ENCODE peak calls at places on chromosomes 1 and 21, in six cellular contexts. B is neural crest cell; M is activated CD8-positive, alpha-beta T cell treated with anti-CD3 and anti-CD28 coated beads for 36 hours; C is D341Med; V is globus pallidus; W is LoVo. P is an unnamed sample.

GRCh38 chr1:9306006-9306405 is 13.3 kb downstream of the SPSB1 start:
- DNase-seq in B (no peak), M (no peak), C (no peak), V (no peak), W (no peak), P (no peak)

GRCh38 chr1:19407494-19408096 is 77.7 kb downstream of the CAPZB start:
- DNase-seq in B (no peak), M (no peak), C (no peak), V (no peak), W (no peak), P (no peak)

GRCh38 chr21:39451332-39452206 is at the start of gene SH3BGR:
- DNase-seq in B (no peak), M (no peak), C (no peak), V (peak), W (no peak), P (no peak)

GRCh38 chr1:116097600-116097999 is 13.6 kb upstream of the MAB21L3 start:
- DNase-seq in B (no peak), M (no peak), C (no peak), V (no peak), W (no peak), P (no peak)

GRCh38 chr1:237258871-237259270 is 216.9 kb downstream of the RYR2 start:
- DNase-seq in B (no peak), M (no peak), C (no peak), V (no peak), W (no peak), P (no peak)

GRCh38 chr1:13550663-13551062 is 33.0 kb upstream of the PDPN start:
- DNase-seq in B (no peak), M (no peak), C (no peak), V (no peak), W (no peak), P (no peak)

GRCh38 chr1:8687053-8687452 is 130.4 kb downstream of the RERE start:
- DNase-seq in B (no peak), M (no peak), C (peak), V (no peak), W (no peak), P (no peak)

GRCh38 chr1:244254467-244254866 is 197.2 kb downstream of the ADSS2 start:
- DNase-seq in B (no peak), M (no peak), C (no peak), V (peak), W (no peak), P (no peak)

GRCh38 chr1:38178236-38178635 is 131.6 kb upstream of the POU3F1 start:
- DNase-seq in B (no peak), M (no peak), C (no peak), V (no peak), W (no peak), P (no peak)

GRCh38 chr1:43545686-43546387 is 15.2 kb downstream of the PTPRF start:
- DNase-seq in B (peak), M (no peak), C (peak), V (peak), W (no peak), P (no peak)

GRCh38 chr21:44709426-44710293 is 1.7 kb downstream of the TSPEAR start:
- DNase-seq in B (no peak), M (peak), C (peak), V (no peak), W (no peak), P (peak)

GRCh38 chr21:31873275-31873695 is 465 bp downstream of the HUNK start:
- DNase-seq in B (peak), M (peak), C (peak), V (no peak), W (no peak), P (no peak)

GRCh38 chr1:245877976-245878375 is 629.1 kb downstream of the SMYD3 start:
- DNase-seq in B (no peak), M (no peak), C (no peak), V (no peak), W (no peak), P (no peak)

GRCh38 chr1:230120949-230121381 is 53.9 kb downstream of the GALNT2 start:
- DNase-seq in B (peak), M (peak), C (peak), V (no peak), W (peak), P (no peak)

GRCh38 chr1:228913649-228914048 is 178.4 kb downstream of the RHOU start:
- DNase-seq in B (peak), M (no peak), C (peak), V (peak), W (no peak), P (no peak)

GRCh38 chr21:45590246-45590725 is 48.0 kb upstream of the SLC19A1 start:
- DNase-seq in B (peak), M (peak), C (peak), V (no peak), W (no peak), P (peak)

GRCh38 chr21:38267991-38268858 is 11.4 kb downstream of the KCNJ15 start:
- DNase-seq in B (no peak), M (no peak), C (no peak), V (no peak), W (no peak), P (no peak)

GRCh38 chr1:160605792-160606520 is 26.7 kb upstream of the CD84 start:
- DNase-seq in B (no peak), M (peak), C (no peak), V (no peak), W (no peak), P (no peak)

GRCh38 chr1:149978547-149979023 is 31.9 kb downstream of the OTUD7B start:
- DNase-seq in B (no peak), M (no peak), C (no peak), V (no peak), W (peak), P (no peak)

GRCh38 chr1:110407260-110408210 is at the start of gene LAMTOR5:
- DNase-seq in B (peak), M (peak), C (peak), V (peak), W (peak), P (peak)

GRCh38 chr1:217435159-217435558 is 195.7 kb downstream of the GPATCH2 start:
- DNase-seq in B (no peak), M (no peak), C (peak), V (no peak), W (no peak), P (no peak)

GRCh38 chr1:226629210-226629895 is 80.8 kb downstream of the STUM start:
- DNase-seq in B (no peak), M (no peak), C (no peak), V (no peak), W (no peak), P (peak)

GRCh38 chr1:13771745-13772144 is 71.8 kb downstream of the PRDM2 start:
- DNase-seq in B (no peak), M (no peak), C (no peak), V (no peak), W (no peak), P (no peak)

GRCh38 chr1:167635233-167635648 is 5.2 kb downstream of the RCSD1 start:
- DNase-seq in B (no peak), M (no peak), C (no peak), V (no peak), W (no peak), P (no peak)

GRCh38 chr1:185565314-185565713 is 168.9 kb upstream of the HMCN1 start:
- DNase-seq in B (no peak), M (no peak), C (no peak), V (no peak), W (peak), P (no peak)

GRCh38 chr1:109613396-109614147 is 5.8 kb downstream of the GNAT2 start:
- DNase-seq in B (no peak), M (no peak), C (no peak), V (no peak), W (no peak), P (no peak)

GRCh38 chr21:26948194-26948593 is 18.7 kb downstream of the ADAMTS5 start:
- DNase-seq in B (no peak), M (no peak), C (no peak), V (no peak), W (no peak), P (no peak)

GRCh38 chr1:41662656-41663437 is 178.4 kb upstream of the EDN2 start:
- DNase-seq in B (peak), M (peak), C (peak), V (no peak), W (peak), P (peak)

GRCh38 chr1:112358798-112359408 is 37.1 kb upstream of the CTTNBP2NL start:
- DNase-seq in B (peak), M (peak), C (peak), V (peak), W (peak), P (peak)

GRCh38 chr1:233269656-233270055 is 25.9 kb downstream of the PCNX2 start:
- DNase-seq in B (no peak), M (no peak), C (no peak), V (no peak), W (no peak), P (no peak)

GRCh38 chr1:69589799-69590198 is 22.1 kb downstream of the LRRC7 start:
- DNase-seq in B (no peak), M (no peak), C (no peak), V (no peak), W (no peak), P (no peak)

GRCh38 chr1:187577625-187578024 is 748.9 kb downstream of the PLA2G4A start:
- DNase-seq in B (no peak), M (no peak), C (no peak), V (no peak), W (no peak), P (no peak)

GRCh38 chr1:9653195-9653782 is 1.8 kb downstream of the PIK3CD start:
- DNase-seq in B (no peak), M (peak), C (no peak), V (no peak), W (no peak), P (no peak)

GRCh38 chr1:242017580-242018233 is 18.8 kb upstream of the MAP1LC3C start:
- DNase-seq in B (peak), M (peak), C (peak), V (peak), W (peak), P (peak)

GRCh38 chr1:27862671-27863551 is 9.4 kb upstream of the THEMIS2 start:
- DNase-seq in B (no peak), M (no peak), C (no peak), V (peak), W (no peak), P (no peak)

GRCh38 chr1:247536340-247536739 is at the start of gene OR2C3:
- DNase-seq in B (no peak), M (no peak), C (no peak), V (no peak), W (no peak), P (no peak)

GRCh38 chr1:185969524-185969991 is 235.4 kb downstream of the HMCN1 start:
- DNase-seq in B (no peak), M (no peak), C (no peak), V (no peak), W (no peak), P (no peak)

P was measured in suprapubic skin.